ENCODE peak calls at places on chromosomes 5 and 9, in six cellular contexts. E is T-cell; Z is ACHN; M is naive thymus-derived CD8-positive, alpha-beta T cell; P is activated B cell treated with CpG ODN at 0.5 μM for 24 hours; A is iris pigment epithelial cell. J is an unnamed sample.
A peak's percentile ranks its signal among the peaks of the same experiment; 100 is the strongest.

GRCh38 chr9:112861638-112862555 is 28.8 kb downstream of the SLC46A2 start:
- DNase-seq in E (no peak), Z (no peak), M (no peak), P (no peak), A (peak; percentile 67), J (no peak)

GRCh38 chr5:75510836-75511434 is 494 bp downstream of the CERT1 start:
- DNase-seq in E (peak; percentile 41), Z (peak; percentile 39), M (no peak), P (peak; percentile 26), A (peak; percentile 36), J (no peak)

GRCh38 chr9:89740722-89741121 is 135.9 kb downstream of the GADD45G start:
- DNase-seq in E (peak; percentile 15), Z (no peak), M (no peak), P (no peak), A (no peak), J (no peak)

GRCh38 chr9:124208571-124208970 is 49.2 kb upstream of the NEK6 start:
- DNase-seq in E (no peak), Z (no peak), M (no peak), P (no peak), A (no peak), J (no peak)

GRCh38 chr5:177447611-177448243 is 1.1 kb downstream of the PRR7 start:
- DNase-seq in E (no peak), Z (peak; percentile 95), M (no peak), P (no peak), A (peak; percentile 45), J (no peak)

GRCh38 chr5:56838409-56839039 is 23.2 kb downstream of the MAP3K1 start:
- DNase-seq in E (no peak), Z (peak; percentile 70), M (peak; percentile 46), P (no peak), A (peak; percentile 65), J (peak; percentile 52)

GRCh38 chr5:95861858-95862561 is 39.5 kb upstream of the GLRX start:
- DNase-seq in E (no peak), Z (no peak), M (no peak), P (no peak), A (peak; percentile 92), J (no peak)

GRCh38 chr5:110321117-110321516 is 405.4 kb downstream of the TMEM232 start:
- DNase-seq in E (no peak), Z (no peak), M (no peak), P (no peak), A (peak; percentile 5), J (peak; percentile 9)

GRCh38 chr5:125186911-125187375 is 440.5 kb upstream of the ZNF608 start:
- DNase-seq in E (no peak), Z (no peak), M (no peak), P (no peak), A (no peak), J (no peak)

GRCh38 chr9:94801242-94801641 is 74.7 kb downstream of the AOPEP start:
- DNase-seq in E (no peak), Z (no peak), M (no peak), P (no peak), A (no peak), J (no peak)

GRCh38 chr5:139776856-139777255 is 18.8 kb upstream of the PSD2 start:
- DNase-seq in E (no peak), Z (no peak), M (no peak), P (no peak), A (no peak), J (no peak)

GRCh38 chr5:10663531-10664183 is 97.4 kb downstream of the DAP start:
- DNase-seq in E (no peak), Z (peak; percentile 58), M (no peak), P (no peak), A (peak; percentile 39), J (no peak)

GRCh38 chr9:37740631-37741328 is 12.8 kb upstream of the TRMT10B start:
- DNase-seq in E (no peak), Z (no peak), M (no peak), P (no peak), A (no peak), J (no peak)

J was measured in GM04504.